ENCODE peak calls at places on chromosomes 3 and 15, in six cellular contexts. L is GM12892; N is NCI-H524; I is NCI-H2081; J is globus pallidus; V is effector memory CD4-positive, alpha-beta T cell. X is an unnamed sample.

GRCh38 chr3:151329368-151329767 is at the start of gene P2RY13:
- DNase-seq in I (no peak), L (no peak), N (no peak), V (no peak), J (no peak), X (no peak)

GRCh38 chr3:45777111-45777752 is 19.1 kb downstream of the SLC6A20 start:
- DNase-seq in N (no peak), J (no peak), I (no peak), L (no peak), V (no peak), X (no peak)

GRCh38 chr15:65087411-65087810 is 10.9 kb downstream of the KBTBD13 start:
- DNase-seq in N (no peak), V (no peak), L (no peak), I (no peak), J (no peak), X (no peak)

GRCh38 chr3:15102833-15103232 is 3.9 kb upstream of the RBSN start:
- DNase-seq in L (no peak), I (no peak), N (no peak), V (no peak), J (no peak), X (no peak)

GRCh38 chr3:5095879-5096278 is 26.2 kb upstream of the ARL8B start:
- DNase-seq in N (no peak), V (no peak), J (peak), I (no peak), L (no peak), X (peak)

GRCh38 chr3:126706631-126707030 is 2.6 kb downstream of the CHCHD6 start:
- DNase-seq in V (no peak), I (no peak), L (no peak), N (no peak), J (no peak), X (no peak)

GRCh38 chr3:33115024-33115768 is 1.4 kb downstream of the CRTAP start:
- DNase-seq in J (peak), N (no peak), I (no peak), L (no peak), V (no peak), X (peak)

GRCh38 chr15:47196057-47196456 is 521.2 kb upstream of the SEMA6D start:
- DNase-seq in J (peak), L (peak), N (peak), I (peak), V (no peak), X (peak)

GRCh38 chr3:3821780-3822179 is 22.5 kb downstream of the LRRN1 start:
- DNase-seq in V (no peak), L (no peak), I (no peak), J (no peak), N (no peak), X (no peak)

GRCh38 chr3:98779936-98780335 is 16.8 kb downstream of the ST3GAL6 start:
- DNase-seq in I (no peak), V (no peak), L (no peak), N (no peak), J (peak), X (no peak)

GRCh38 chr3:58236527-58237237 is 910 bp upstream of the ABHD6 start:
- DNase-seq in L (no peak), V (no peak), I (no peak), J (no peak), N (no peak), X (no peak)

GRCh38 chr15:33586791-33587697 is 276.3 kb downstream of the RYR3 start:
- DNase-seq in I (no peak), J (no peak), N (peak), V (no peak), L (no peak), X (no peak)

GRCh38 chr15:37893309-37893708 is 41.1 kb upstream of the TMCO5A start:
- DNase-seq in I (no peak), V (no peak), J (no peak), N (no peak), L (no peak), X (no peak)

GRCh38 chr15:32903591-32903990 is 185.8 kb downstream of the GREM1 start:
- DNase-seq in V (no peak), J (no peak), L (no peak), I (no peak), N (no peak), X (no peak)

GRCh38 chr15:41607033-41607432 is 48.0 kb downstream of the TYRO3 start:
- DNase-seq in N (peak), I (no peak), L (no peak), V (no peak), J (no peak), X (no peak)

GRCh38 chr3:100097919-100098896 is 16.1 kb downstream of the FILIP1L start:
- DNase-seq in V (no peak), L (no peak), N (no peak), I (no peak), J (no peak), X (no peak)

GRCh38 chr15:39944711-39945110 is 10.8 kb downstream of the EIF2AK4 start:
- DNase-seq in V (no peak), I (no peak), L (no peak), J (no peak), N (no peak), X (no peak)

GRCh38 chr15:97168704-97169475 is 791.6 kb upstream of the ARRDC4 start:
- DNase-seq in I (peak), N (peak), V (no peak), J (no peak), L (no peak), X (no peak)

GRCh38 chr3:102206506-102207145 is 228.2 kb upstream of the ZPLD1 start:
- DNase-seq in J (no peak), N (no peak), I (no peak), L (no peak), V (no peak), X (no peak)